ENCODE peak calls at places on chromosomes 6 and 20, in four cellular contexts. E is memory B cell; J is CD4-positive, CD25-positive, alpha-beta regulatory T cell; Z is fibroblast of mammary gland. M is an unnamed sample.

GRCh38 chr6:159193923-159194322 is 24.7 kb downstream of the FNDC1 start:
- DNase-seq in E (no peak), J (no peak), Z (no peak), M (no peak)

GRCh38 chr6:11232968-11233626 is 629 bp upstream of the NEDD9 start:
- DNase-seq in E (no peak), J (no peak), Z (no peak), M (no peak)

GRCh38 chr6:156698239-156699016 is 78.8 kb upstream of the ARID1B start:
- DNase-seq in E (no peak), J (peak; percentile 48), Z (no peak), M (no peak)

GRCh38 chr20:33986560-33987216 is 7.0 kb upstream of the RALY start:
- DNase-seq in E (no peak), J (no peak), Z (no peak), M (no peak)

GRCh38 chr6:30889921-30890645 is 5.8 kb downstream of the DDR1 start:
- DNase-seq in E (no peak), J (no peak), Z (no peak), M (peak; percentile 89)

GRCh38 chr20:59680852-59681251 is 76.5 kb downstream of the PHACTR3 start:
- DNase-seq in E (no peak), J (no peak), Z (no peak), M (no peak)

GRCh38 chr20:56934888-56935287 is 305.8 kb downstream of the TFAP2C start:
- DNase-seq in E (no peak), J (no peak), Z (no peak), M (no peak)

GRCh38 chr6:40512340-40512739 is 74.8 kb downstream of the LRFN2 start:
- DNase-seq in E (no peak), J (no peak), Z (no peak), M (no peak)

GRCh38 chr20:43736588-43737091 is 9.8 kb upstream of the GTSF1L start:
- DNase-seq in E (no peak), J (peak; percentile 87), Z (no peak), M (no peak)

GRCh38 chr6:13398081-13398406 is 69.7 kb upstream of the TBC1D7 start:
- DNase-seq in E (no peak), J (no peak), Z (no peak), M (no peak)

GRCh38 chr6:132933085-132933484 is 118.7 kb downstream of the RPS12 start:
- DNase-seq in E (no peak), J (no peak), Z (no peak), M (no peak)

GRCh38 chr6:101851911-101852310 is 458.4 kb downstream of the GRIK2 start:
- DNase-seq in E (no peak), J (no peak), Z (peak; percentile 69), M (no peak)

GRCh38 chr6:119012521-119012920 is 65.9 kb downstream of the FAM184A start:
- DNase-seq in E (no peak), J (no peak), Z (no peak), M (no peak)

GRCh38 chr6:152441892-152442291 is 195.3 kb downstream of the SYNE1 start:
- DNase-seq in E (no peak), J (no peak), Z (no peak), M (no peak)

GRCh38 chr20:4613718-4614620 is 107.7 kb upstream of the PRND start:
- DNase-seq in E (peak; percentile 61), J (peak; percentile 79), Z (peak; percentile 57), M (no peak)

GRCh38 chr6:94639564-94639963 is 937.8 kb upstream of the MANEA start:
- DNase-seq in E (no peak), J (no peak), Z (no peak), M (no peak)

GRCh38 chr6:119858901-119859300 is 509.3 kb upstream of the MAN1A1 start:
- DNase-seq in E (no peak), J (no peak), Z (peak; percentile 45), M (no peak)

GRCh38 chr6:118890997-118891790 is 2.8 kb upstream of the ASF1A start:
- DNase-seq in E (peak; percentile 16), J (peak; percentile 27), Z (no peak), M (no peak)

GRCh38 chr20:9635756-9636155 is 121.4 kb downstream of the LAMP5 start:
- DNase-seq in E (no peak), J (no peak), Z (peak; percentile 7), M (no peak)

GRCh38 chr20:59518881-59519706 is 85.2 kb upstream of the PHACTR3 start:
- DNase-seq in E (no peak), J (peak; percentile 57), Z (peak; percentile 55), M (peak; percentile 93)

GRCh38 chr6:3592371-3592941 is 135.6 kb upstream of the SLC22A23 start:
- DNase-seq in E (no peak), J (no peak), Z (peak; percentile 99), M (peak; percentile 85)

GRCh38 chr6:149935668-149936067 is 6.1 kb upstream of the ULBP2 start:
- DNase-seq in E (no peak), J (no peak), Z (no peak), M (no peak)

GRCh38 chr6:165615629-165616028 is 47.4 kb downstream of the PDE10A start:
- DNase-seq in E (no peak), J (no peak), Z (peak; percentile 40), M (no peak)

GRCh38 chr6:7914991-7915789 is 4.6 kb upstream of the TXNDC5 start:
- DNase-seq in E (no peak), J (no peak), Z (peak; percentile 99), M (peak; percentile 91)

GRCh38 chr6:168865-169455 is 123.3 kb upstream of the DUSP22 start:
- DNase-seq in E (no peak), J (peak; percentile 58), Z (peak; percentile 62), M (no peak)

GRCh38 chr20:4814696-4815252 is 93.1 kb downstream of the PRND start:
- DNase-seq in E (peak; percentile 79), J (peak; percentile 83), Z (no peak), M (peak; percentile 66)

GRCh38 chr6:170143401-170144150 is 147.3 kb downstream of the DLL1 start:
- DNase-seq in E (no peak), J (no peak), Z (no peak), M (no peak)

GRCh38 chr6:2503816-2504494 is 246.8 kb downstream of the MYLK4 start:
- DNase-seq in E (no peak), J (no peak), Z (peak; percentile 96), M (peak; percentile 80)

GRCh38 chr6:159720708-159721107 is 6.6 kb upstream of the WTAP start:
- DNase-seq in E (no peak), J (peak; percentile 81), Z (peak; percentile 40), M (no peak)

GRCh38 chr20:49397525-49397924 is 84.9 kb downstream of the KCNB1 start:
- DNase-seq in E (no peak), J (no peak), Z (peak; percentile 82), M (peak; percentile 88)

GRCh38 chr6:50984135-50984534 is 165.5 kb downstream of the TFAP2B start:
- DNase-seq in E (no peak), J (no peak), Z (no peak), M (no peak)

GRCh38 chr20:51417745-51418529 is 124.6 kb downstream of the NFATC2 start:
- DNase-seq in E (no peak), J (no peak), Z (no peak), M (no peak)

GRCh38 chr6:135743476-135743875 is 108.0 kb upstream of the PDE7B start:
- DNase-seq in E (no peak), J (no peak), Z (no peak), M (no peak)

M was measured in osteoblast.